ENCODE peak calls at places on chromosomes 2 and 18, in seven cellular contexts. L is activated naive CD4-positive, alpha-beta T cell; P is uterus; X is left colon; U is stimulated activated CD4-positive, alpha-beta T cell treated with anti-CD3 and anti-CD28 coated beads, Interleukin-15, amount 100 ng/mL, for 1 hour; C is neural crest cell; J is hepatic stellate cell. F is an unnamed sample.

GRCh38 chr2:166411473-166412230 is 35.9 kb upstream of the SCN9A start:
- DNase-seq in U (no peak), J (no peak), X (no peak), P (no peak), C (no peak), L (no peak), F (no peak)

GRCh38 chr18:6561029-6561861 is 146.5 kb upstream of the L3MBTL4 start:
- DNase-seq in X (peak), J (no peak), U (no peak), P (peak), L (no peak), C (no peak), F (no peak)

GRCh38 chr2:64789466-64790320 is 136.0 kb upstream of the SERTAD2 start:
- DNase-seq in C (no peak), J (no peak), L (no peak), U (no peak), X (no peak), P (no peak), F (no peak)

GRCh38 chr2:11680901-11681721 is 11.1 kb upstream of the NTSR2 start:
- DNase-seq in P (no peak), X (no peak), U (no peak), L (no peak), J (no peak), C (no peak), F (no peak)

GRCh38 chr2:99571609-99572344 is 82.0 kb upstream of the REV1 start:
- DNase-seq in C (no peak), L (no peak), J (no peak), U (no peak), P (no peak), X (no peak), F (no peak)

GRCh38 chr2:239819091-239819973 is 205.8 kb downstream of the NDUFA10 start:
- DNase-seq in J (no peak), P (no peak), L (no peak), U (no peak), C (no peak), X (no peak), F (no peak)

GRCh38 chr18:27843783-27844415 is 333.0 kb downstream of the CDH2 start:
- DNase-seq in L (no peak), X (no peak), J (peak), C (no peak), U (no peak), P (no peak), F (no peak)

GRCh38 chr2:220533485-220533884 is 906.1 kb downstream of the SLC4A3 start:
- DNase-seq in P (no peak), L (no peak), U (no peak), C (no peak), X (no peak), J (peak), F (peak)

GRCh38 chr2:16737812-16738211 is 72.2 kb upstream of the CYRIA start:
- DNase-seq in X (no peak), J (no peak), L (no peak), C (no peak), U (no peak), P (no peak), F (no peak)

GRCh38 chr18:62485684-62486083 is 37.1 kb upstream of the ZCCHC2 start:
- DNase-seq in U (no peak), P (no peak), J (peak), X (no peak), L (no peak), C (no peak), F (no peak)

GRCh38 chr2:85811850-85812735 is 58.3 kb downstream of the ATOH8 start:
- DNase-seq in L (no peak), U (no peak), P (no peak), J (no peak), X (no peak), C (no peak), F (no peak)

GRCh38 chr2:24638568-24638967 is 147.5 kb downstream of the NCOA1 start:
- DNase-seq in P (no peak), U (no peak), C (no peak), L (no peak), J (no peak), X (no peak), F (no peak)

GRCh38 chr2:20929721-20930120 is 106.8 kb upstream of the LDAH start:
- DNase-seq in C (no peak), U (no peak), J (no peak), L (no peak), X (no peak), P (no peak), F (no peak)

GRCh38 chr2:237465515-237466227 is 21.4 kb upstream of the MLPH start:
- DNase-seq in U (no peak), P (no peak), C (no peak), L (no peak), J (peak), X (no peak), F (no peak)

GRCh38 chr2:134420256-134420655 is 166.4 kb downstream of the MGAT5 start:
- DNase-seq in U (no peak), L (no peak), C (no peak), X (no peak), J (no peak), P (no peak), F (no peak)

GRCh38 chr2:32168513-32168912 is 2.8 kb downstream of the SLC30A6 start:
- DNase-seq in P (no peak), C (no peak), X (no peak), U (no peak), L (no peak), J (no peak), F (peak)

GRCh38 chr2:63378589-63378988 is 209.7 kb downstream of the WDPCP start:
- DNase-seq in U (no peak), X (no peak), J (no peak), L (no peak), P (no peak), C (no peak), F (no peak)

GRCh38 chr18:57630002-57630758 is 8.5 kb upstream of the NARS1 start:
- DNase-seq in P (peak), U (peak), C (peak), X (peak), L (peak), J (peak), F (peak)

GRCh38 chr2:35997488-35997887 is 358.1 kb upstream of the CRIM1 start:
- DNase-seq in X (no peak), P (no peak), J (no peak), C (no peak), L (no peak), U (no peak), F (no peak)

GRCh38 chr2:55901322-55901721 is 22.3 kb downstream of the EFEMP1 start:
- DNase-seq in C (no peak), X (no peak), J (no peak), L (no peak), P (no peak), U (no peak), F (no peak)

GRCh38 chr2:84613082-84613481 is 96.8 kb downstream of the DNAH6 start:
- DNase-seq in P (no peak), L (no peak), J (no peak), C (no peak), X (no peak), U (no peak), F (no peak)

GRCh38 chr2:239098288-239098970 is 250.5 kb downstream of the TWIST2 start:
- DNase-seq in C (no peak), J (no peak), L (no peak), P (no peak), U (no peak), X (no peak), F (no peak)

GRCh38 chr2:157596992-157597681 is 31.5 kb downstream of the ACVR1C start:
- DNase-seq in J (peak), X (peak), P (no peak), L (peak), C (peak), U (peak), F (peak)

GRCh38 chr2:128573116-128573515 is 254.4 kb upstream of the HS6ST1 start:
- DNase-seq in U (no peak), J (no peak), C (no peak), X (no peak), P (no peak), L (no peak), F (no peak)

GRCh38 chr2:149559341-149560068 is 28.1 kb downstream of the MMADHC start:
- DNase-seq in X (no peak), J (no peak), U (no peak), P (no peak), L (no peak), C (no peak), F (no peak)

GRCh38 chr2:223383315-223383714 is 218.8 kb downstream of the SCG2 start:
- DNase-seq in C (no peak), J (no peak), P (no peak), L (no peak), U (no peak), X (no peak), F (no peak)

GRCh38 chr2:68737717-68738116 is 3.1 kb downstream of the ARHGAP25 start:
- DNase-seq in P (no peak), X (no peak), C (no peak), L (no peak), U (no peak), J (no peak), F (no peak)